ENCODE peak calls at places on chromosomes 7 and 10, in eight cellular contexts. J, S, U, E, H, A, Q and L are unnamed samples.
A peak's percentile ranks its signal among the peaks of the same experiment; 100 is the strongest.

GRCh38 chr7:22853674-22854157 is 31.1 kb upstream of the TOMM7 start:
- DNase-seq in J (no peak), S (peak; percentile 36), U (peak; percentile 38), E (no peak), H (no peak), A (peak; percentile 45), Q (peak; percentile 54), L (no peak)

GRCh38 chr10:22427890-22428571 is 82.7 kb downstream of the SPAG6 start:
- DNase-seq in J (no peak), S (no peak), U (peak; percentile 51), E (no peak), H (no peak), A (no peak), Q (peak; percentile 92), L (peak; percentile 91)

GRCh38 chr10:125023862-125024495 is 82.1 kb downstream of the ZRANB1 start:
- DNase-seq in J (peak; percentile 80), S (peak; percentile 45), U (no peak), E (no peak), H (peak; percentile 78), A (peak; percentile 82), Q (no peak), L (no peak)

GRCh38 chr10:125871341-125871740 is 9.8 kb downstream of the DHX32 start:
- DNase-seq in J (no peak), S (no peak), U (no peak), E (no peak), H (no peak), A (no peak), Q (no peak), L (no peak)

GRCh38 chr10:101493782-101494281 is 94.2 kb downstream of the POLL start:
- DNase-seq in J (no peak), S (no peak), U (no peak), E (no peak), H (no peak), A (no peak), Q (no peak), L (no peak)

GRCh38 chr7:23403970-23404369 is 66.3 kb downstream of the IGF2BP3 start:
- DNase-seq in J (no peak), S (no peak), U (no peak), E (no peak), H (no peak), A (no peak), Q (no peak), L (no peak)

GRCh38 chr10:60722623-60723022 is 55.7 kb upstream of the CDK1 start:
- DNase-seq in J (no peak), S (no peak), U (no peak), E (no peak), H (no peak), A (no peak), Q (no peak), L (no peak)

GRCh38 chr10:120514035-120514620 is 57.1 kb downstream of the PLPP4 start:
- DNase-seq in J (no peak), S (no peak), U (peak; percentile 27), E (no peak), H (no peak), A (peak; percentile 69), Q (no peak), L (no peak)

GRCh38 chr7:112414855-112415490 is 35.3 kb upstream of the IFRD1 start:
- DNase-seq in J (no peak), S (no peak), U (peak; percentile 61), E (no peak), H (no peak), A (no peak), Q (peak; percentile 36), L (peak; percentile 47)

GRCh38 chr7:51307811-51308737 is 8.5 kb downstream of the COBL start:
- DNase-seq in J (no peak), S (no peak), U (no peak), E (no peak), H (no peak), A (no peak), Q (no peak), L (no peak)

GRCh38 chr7:114086491-114086905 is 167.7 kb upstream of the PPP1R3A start:
- DNase-seq in J (no peak), S (no peak), U (no peak), E (no peak), H (peak; percentile 22), A (peak; percentile 20), Q (no peak), L (no peak)

GRCh38 chr10:110006358-110007170 is 1.2 kb upstream of the ADD3 start:
- DNase-seq in J (peak; percentile 81), S (peak; percentile 68), U (peak; percentile 45), E (peak; percentile 45), H (peak; percentile 71), A (peak; percentile 65), Q (no peak), L (no peak)

GRCh38 chr10:52443419-52444388 is 129.6 kb downstream of the DKK1 start:
- DNase-seq in J (no peak), S (no peak), U (peak; percentile 91), E (no peak), H (no peak), A (no peak), Q (peak; percentile 57), L (peak; percentile 98)

GRCh38 chr7:157005456-157006204 is 4.8 kb downstream of the MNX1 start:
- DNase-seq in J (peak; percentile 57), S (no peak), U (no peak), E (no peak), H (no peak), A (no peak), Q (no peak), L (no peak)

GRCh38 chr7:157003445-157004049 is 6.9 kb downstream of the MNX1 start:
- DNase-seq in J (peak; percentile 61), S (no peak), U (no peak), E (no peak), H (no peak), A (no peak), Q (no peak), L (no peak)

GRCh38 chr7:157004839-157005455 is 5.5 kb downstream of the MNX1 start:
- DNase-seq in J (peak; percentile 35), S (no peak), U (no peak), E (no peak), H (no peak), A (no peak), Q (no peak), L (no peak)

GRCh38 chr7:157002819-157003421 is 7.5 kb downstream of the MNX1 start:
- DNase-seq in J (peak; percentile 40), S (no peak), U (no peak), E (no peak), H (no peak), A (peak; percentile 12), Q (no peak), L (no peak)

DNA sequence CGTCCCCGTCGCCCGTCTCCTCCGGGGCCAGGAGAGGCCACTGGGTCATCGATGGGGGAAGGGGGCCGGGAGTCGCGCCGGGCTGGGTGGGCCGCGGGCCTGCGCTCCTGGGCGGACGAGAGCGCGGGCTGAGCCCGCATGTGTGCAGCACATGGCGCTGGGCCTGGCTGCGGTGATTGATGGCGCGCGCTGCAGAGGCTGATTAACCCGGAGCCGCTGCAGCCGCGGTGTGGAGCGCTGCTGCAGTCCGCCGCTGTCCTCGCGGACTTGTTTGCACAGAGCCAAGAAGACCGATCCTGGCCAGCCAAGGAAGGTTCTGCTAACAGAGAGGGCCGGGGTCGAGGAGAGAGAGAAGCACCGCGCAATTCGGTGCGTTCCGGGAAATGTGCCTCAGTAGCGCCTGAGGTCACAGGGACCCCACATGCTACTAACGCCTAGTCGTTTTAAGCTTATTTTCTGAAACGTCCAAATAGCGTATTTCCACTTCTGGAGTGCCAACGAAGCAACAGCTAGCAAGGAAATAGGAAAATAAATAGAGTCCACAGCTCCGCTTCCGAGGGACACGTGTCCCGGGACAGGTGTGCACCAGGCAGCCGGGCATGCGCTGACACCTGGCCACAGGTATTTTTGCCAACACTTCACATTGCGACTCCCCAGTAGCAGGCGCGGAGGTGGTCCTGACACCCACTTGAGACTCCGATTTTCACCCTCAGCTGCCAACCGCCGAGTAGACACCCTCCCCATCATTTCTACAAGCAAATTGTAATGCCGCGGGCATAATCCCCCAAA is 6.2 kb downstream of the MNX1 start:
- DNase-seq in J (peak; percentile 50), S (no peak), U (no peak), E (no peak), H (no peak), A (no peak), Q (no peak), L (no peak)
- H3K4me1 ChIP-seq in J (peaks cover 62% of the 10 kb centered on the region), S (peaks cover 19% of the 10 kb centered on the region), U (peaks cover 25% of the 10 kb centered on the region), E (peaks cover 5% of the 10 kb centered on the region), H (peaks cover 33% of the 10 kb centered on the region), A (peaks cover 6% of the 10 kb centered on the region), Q (peaks cover 25% of the 10 kb centered on the region), L (no peaks in the 10 kb centered on the region)

DNA sequence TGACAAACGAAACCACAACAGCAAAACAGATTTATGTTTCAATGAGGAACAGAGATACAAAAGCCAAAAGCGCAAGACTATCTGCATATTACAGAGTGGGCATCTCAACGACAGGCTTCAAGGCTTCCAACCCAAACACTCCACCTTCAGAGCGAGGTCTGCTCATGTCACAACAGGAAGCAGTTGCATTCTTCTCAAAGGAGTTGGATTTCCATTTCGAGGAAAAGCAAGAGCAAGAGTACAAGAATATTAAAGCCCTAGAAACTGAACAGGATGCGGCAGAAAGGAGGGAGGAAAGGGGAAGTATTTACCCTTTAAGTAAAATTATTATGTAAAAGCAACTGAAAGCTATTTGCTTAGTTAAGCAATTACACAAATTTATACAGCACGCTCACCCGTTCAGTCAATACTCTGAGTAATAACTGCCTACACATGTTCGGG is 189.3 kb downstream of the ELMO1 start:
- DNase-seq in J (no peak), S (no peak), U (no peak), E (no peak), H (no peak), A (no peak), Q (no peak), L (no peak)
- H3K27ac ChIP-seq in J (no peak overlapping the region), S (no peak overlapping the region), U (no peak overlapping the region), E (no peak overlapping the region), H (no peak overlapping the region), A (no peak overlapping the region), Q (no peak overlapping the region), L (no peak overlapping the region)

GRCh38 chr10:133439517-133440461 is 14.0 kb upstream of the SCART1 start:
- DNase-seq in J (no peak), S (no peak), U (no peak), E (no peak), H (no peak), A (no peak), Q (no peak), L (no peak)

GRCh38 chr10:133440633-133441285 is 13.0 kb upstream of the SCART1 start:
- DNase-seq in J (no peak), S (no peak), U (no peak), E (no peak), H (no peak), A (no peak), Q (no peak), L (no peak)

GRCh38 chr10:133441780-133442179 is 12.0 kb upstream of the SCART1 start:
- DNase-seq in J (no peak), S (no peak), U (no peak), E (no peak), H (no peak), A (no peak), Q (no peak), L (no peak)

GRCh38 chr10:133442191-133442966 is 11.4 kb upstream of the SCART1 start:
- DNase-seq in J (peak; percentile 48), S (no peak), U (no peak), E (no peak), H (peak; percentile 11), A (no peak), Q (no peak), L (no peak)

GRCh38 chr10:133438711-133439273 is 14.4 kb upstream of the SPRN start:
- DNase-seq in J (no peak), S (no peak), U (peak; percentile 40), E (no peak), H (no peak), A (no peak), Q (peak; percentile 0), L (no peak)
- TF ChIP-seq CTCF in J (no peak), S (no peak), U (peak; percentile 5), E (peak; percentile 30), H (no peak), A (no peak), Q (peak; percentile 28), L (peak; percentile 48)

GRCh38 chr10:119215371-119215770 is 8.0 kb downstream of the GRK5 start:
- DNase-seq in J (no peak), S (no peak), U (no peak), E (no peak), H (no peak), A (no peak), Q (no peak), L (no peak)
- H3K4me1 ChIP-seq in J (peaks cover 68% of the 10 kb centered on the region), S (peaks cover 28% of the 10 kb centered on the region), U (peaks cover 8% of the 10 kb centered on the region), E (peaks cover 11% of the 10 kb centered on the region), H (no peaks in the 10 kb centered on the region), A (peaks cover 5% of the 10 kb centered on the region), Q (no peaks in the 10 kb centered on the region), L (peaks cover 15% of the 10 kb centered on the region)